ENCODE peak calls at places on chromosome 19, in seven cellular contexts. Z, Y, V, A, S, B and L are unnamed samples.

GRCh38 chr19:3250675-3251074 is 26.2 kb downstream of the CELF5 start:
- DNase-seq in Z (peak; percentile 62), Y (no peak), V (no peak), A (no peak), S (no peak), B (no peak), L (no peak)

GRCh38 chr19:14674764-14675163 is at the start of gene ADGRE3:
- DNase-seq in Z (no peak), Y (no peak), V (no peak), A (no peak), S (no peak), B (no peak), L (no peak)

GRCh38 chr19:34994286-34994642 is 5.9 kb upstream of the GRAMD1A start:
- DNase-seq in Z (no peak), Y (no peak), V (no peak), A (no peak), S (no peak), B (no peak), L (no peak)

GRCh38 chr19:32405431-32406160 is at the start of gene DPY19L3:
- DNase-seq in Z (peak; percentile 95), Y (peak; percentile 84), V (peak; percentile 97), A (peak; percentile 99), S (peak; percentile 98), B (peak; percentile 93), L (peak; percentile 97)

GRCh38 chr19:16807416-16808274 is 21.6 kb upstream of the SIN3B start:
- DNase-seq in Z (no peak), Y (no peak), V (no peak), A (no peak), S (no peak), B (no peak), L (no peak)

GRCh38 chr19:10004617-10005016 is 5.7 kb downstream of the COL5A3 start:
- DNase-seq in Z (no peak), Y (no peak), V (no peak), A (no peak), S (no peak), B (no peak), L (no peak)

GRCh38 chr19:47545061-47545948 is 27.6 kb downstream of the ZNF541 start:
- DNase-seq in Z (peak; percentile 62), Y (no peak), V (no peak), A (no peak), S (no peak), B (no peak), L (no peak)

GRCh38 chr19:58217069-58217481 is 11.6 kb upstream of the ZNF544 start:
- DNase-seq in Z (peak; percentile 70), Y (no peak), V (no peak), A (no peak), S (no peak), B (no peak), L (no peak)

GRCh38 chr19:46133101-46133627 is 8.7 kb upstream of the IGFL3 start:
- DNase-seq in Z (peak; percentile 93), Y (peak; percentile 53), V (no peak), A (peak; percentile 90), S (no peak), B (peak; percentile 95), L (no peak)

GRCh38 chr19:33290956-33291622 is 11.2 kb downstream of the CEBPA start:
- DNase-seq in Z (no peak), Y (no peak), V (no peak), A (no peak), S (no peak), B (no peak), L (peak; percentile 70)

GRCh38 chr19:30854207-30854606 is 482.0 kb downstream of the ZNF536 start:
- DNase-seq in Z (no peak), Y (no peak), V (no peak), A (peak; percentile 89), S (no peak), B (no peak), L (no peak)

GRCh38 chr19:4453232-4454179 is 4.1 kb downstream of the UBXN6 start:
- DNase-seq in Z (no peak), Y (no peak), V (no peak), A (no peak), S (no peak), B (no peak), L (no peak)

GRCh38 chr19:45104658-45105384 is 11.8 kb downstream of the PPP1R37 start:
- DNase-seq in Z (no peak), Y (no peak), V (no peak), A (no peak), S (no peak), B (no peak), L (no peak)

GRCh38 chr19:32817913-32818476 is 51.6 kb downstream of the SLC7A9 start:
- DNase-seq in Z (no peak), Y (no peak), V (no peak), A (no peak), S (no peak), B (no peak), L (no peak)

GRCh38 chr19:1856345-1856697 is 7.1 kb downstream of the KLF16 start:
- DNase-seq in Z (no peak), Y (no peak), V (no peak), A (no peak), S (no peak), B (no peak), L (no peak)

GRCh38 chr19:55383789-55384575 is at the start of gene TMEM238:
- DNase-seq in Z (peak; percentile 90), Y (no peak), V (peak; percentile 82), A (no peak), S (peak; percentile 83), B (peak; percentile 64), L (peak; percentile 68)

GRCh38 chr19:51535535-51535934 is 4.1 kb upstream of the SIGLEC6 start:
- DNase-seq in Z (no peak), Y (no peak), V (no peak), A (no peak), S (no peak), B (no peak), L (no peak)

DNA sequence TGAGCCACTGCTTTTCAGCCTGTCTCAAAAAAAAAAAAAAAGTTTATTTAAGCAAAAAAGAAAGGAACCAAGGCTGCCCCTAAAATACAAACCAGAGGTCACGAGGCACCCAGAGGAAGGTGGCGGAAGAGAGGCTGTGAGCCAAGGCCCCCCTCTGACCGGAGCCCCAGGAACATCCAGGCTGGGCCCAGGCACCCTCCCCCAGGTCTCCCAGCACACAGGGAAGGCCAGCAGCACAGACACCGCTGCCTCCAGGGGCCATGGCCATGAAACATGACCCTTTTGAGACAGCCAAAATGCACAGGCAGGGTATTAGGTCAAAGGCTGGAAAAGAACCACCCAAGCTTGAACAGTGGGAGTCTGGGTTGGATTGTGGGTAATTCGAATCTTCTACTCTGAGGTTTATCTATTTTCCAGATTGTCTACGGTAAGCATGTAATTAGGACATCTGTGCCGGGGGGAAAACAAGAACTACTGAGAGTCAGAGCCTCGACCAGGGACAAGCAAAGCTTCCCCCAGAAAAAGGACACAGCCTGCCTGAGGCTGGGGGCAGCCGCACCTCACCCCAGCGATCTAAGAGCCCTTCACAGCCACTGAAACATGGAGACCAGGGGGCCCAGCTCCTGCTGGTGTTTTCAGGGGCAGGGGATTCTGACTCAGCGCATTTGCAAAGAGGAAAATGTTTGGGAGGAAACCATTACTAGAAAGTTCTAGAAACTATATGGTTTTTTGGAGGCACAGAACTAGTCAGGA is 8.4 kb downstream of the PEX11G start:
- DNase-seq in Z (no peak), Y (no peak), V (no peak), A (no peak), S (no peak), B (no peak), L (no peak)
- H3K27ac ChIP-seq in Z (peak overlapping the region; percentile 32), Y (no peak overlapping the region), V (no peak overlapping the region), A (no peak overlapping the region), S (no peak overlapping the region), B (no peak overlapping the region), L (peak overlapping the region; percentile 79)

GRCh38 chr19:13137290-13137794 is 12.8 kb downstream of the STX10 start:
- DNase-seq in Z (no peak), Y (no peak), V (no peak), A (no peak), S (no peak), B (no peak), L (no peak)

GRCh38 chr19:13138916-13139198 is 11.3 kb downstream of the STX10 start:
- DNase-seq in Z (no peak), Y (no peak), V (no peak), A (no peak), S (no peak), B (no peak), L (no peak)

GRCh38 chr19:13139633-13140311 is 10.4 kb downstream of the STX10 start:
- DNase-seq in Z (no peak), Y (no peak), V (no peak), A (no peak), S (no peak), B (no peak), L (no peak)

GRCh38 chr19:13135068-13136062 is 14.8 kb downstream of the STX10 start:
- DNase-seq in Z (no peak), Y (no peak), V (no peak), A (no peak), S (no peak), B (no peak), L (no peak)

DNA sequence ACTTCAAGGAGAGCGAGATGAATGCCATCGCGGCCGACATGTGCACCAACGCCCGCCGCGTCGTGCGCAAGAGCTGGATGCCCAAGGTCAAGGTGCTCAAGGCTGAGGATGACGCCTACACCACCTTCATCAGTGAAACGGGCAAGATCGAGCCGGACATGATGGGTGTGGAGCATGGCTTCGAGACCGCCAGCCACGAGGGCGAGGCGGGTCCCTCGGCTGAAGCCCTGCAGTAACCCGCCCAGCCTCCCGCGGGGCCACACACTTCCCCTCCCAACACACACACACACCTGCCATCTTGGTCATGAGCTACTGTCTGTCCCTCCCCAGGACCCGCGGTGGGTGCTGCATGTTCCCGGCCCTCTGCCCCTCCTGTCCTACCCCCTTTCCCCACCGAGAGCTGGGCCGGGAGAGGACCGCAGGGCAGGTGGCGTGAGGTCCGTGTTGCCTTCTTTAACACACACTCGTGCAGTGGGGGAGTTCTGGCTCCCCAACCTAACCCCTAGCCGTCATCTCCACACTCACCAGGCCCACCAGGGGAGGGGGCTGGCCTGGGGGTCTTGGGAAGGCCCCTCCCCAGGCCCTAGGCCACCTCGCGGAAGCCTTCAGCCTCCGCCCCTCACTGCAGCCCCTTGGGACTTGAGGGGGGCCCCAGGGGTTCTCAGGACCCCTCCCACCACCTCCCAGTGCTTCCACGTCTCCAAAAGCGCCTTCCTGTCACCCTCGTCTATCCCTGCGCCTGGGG is 11.8 kb downstream of the STX10 start:
- DNase-seq in Z (no peak), Y (no peak), V (no peak), A (no peak), S (no peak), B (no peak), L (no peak)
- TF ChIP-seq POLR2AphosphoS5 in Z (no peak), Y (no peak), V (no peak), A (no peak), S (no peak), B (no peak), L (no peak)

GRCh38 chr19:50420808-50421207 is 2.1 kb downstream of the SPIB start:
- DNase-seq in Z (no peak), Y (no peak), V (no peak), A (no peak), S (no peak), B (no peak), L (no peak)
- H3K27ac ChIP-seq in Z (no peak overlapping the region), Y (no peak overlapping the region), V (no peak overlapping the region), A (no peak overlapping the region), S (no peak overlapping the region), B (no peak overlapping the region), L (no peak overlapping the region)

DNA sequence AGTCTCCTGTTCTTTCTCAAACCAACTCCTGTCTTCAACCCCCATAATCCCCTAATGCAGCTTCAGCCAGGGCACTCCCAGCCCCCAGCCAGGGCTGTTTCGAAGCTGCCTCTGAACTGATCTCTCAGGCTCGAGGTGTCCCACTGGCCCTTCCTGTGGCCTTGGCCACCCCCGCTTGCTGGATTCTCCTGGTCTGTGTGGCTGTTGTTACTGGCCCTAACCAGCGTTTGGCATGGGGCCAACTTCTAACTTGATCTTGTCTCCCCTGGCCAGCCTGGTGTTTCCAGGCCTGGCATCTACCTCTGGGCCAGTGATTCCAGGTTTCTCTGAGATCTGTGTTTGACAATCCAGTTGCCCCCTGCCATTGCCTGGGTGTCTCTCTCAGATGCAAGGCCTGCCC is 11.0 kb downstream of the XAB2 start:
- DNase-seq in Z (no peak), Y (no peak), V (peak; percentile 69), A (no peak), S (no peak), B (no peak), L (no peak)
- TF ChIP-seq POLR2AphosphoS5 in Z (no peak), Y (no peak), V (no peak), A (no peak), S (no peak), B (no peak), L (no peak)